ENCODE peak calls at places on chromosomes 16 and 17, in five cellular contexts. H is prostate gland, A is HCT116, V is transverse colon, N is sigmoid colon. Q is an unnamed sample. For H3K4me1, the result is how much of the 10 kb centered on the place peaks cover.

GRCh38 chr16:48478418-48478817 is 93.2 kb upstream of the SIAH1 start:
- DNase-seq in H (no peak), A (no peak), V (no peak), N (no peak), Q (no peak)

GRCh38 chr17:78993981-78994671 is 14.4 kb upstream of the LGALS3BP start:
- DNase-seq in H (no peak), A (no peak), V (no peak), N (peak), Q (peak)

GRCh38 chr16:23755484-23755809 is 621 bp downstream of the CHP2 start:
- DNase-seq in H (no peak), A (no peak), V (peak), N (no peak), Q (no peak)

GRCh38 chr16:67528870-67529638 is 425 bp downstream of the RIPOR1 start:
- DNase-seq in H (no peak), A (no peak), V (peak), N (no peak), Q (no peak)

GRCh38 chr17:78558181-78558850 is 18.9 kb downstream of the DNAH17 start:
- DNase-seq in H (no peak), A (peak), V (no peak), N (no peak), Q (no peak)

GRCh38 chr17:39746145-39746461 is 8.4 kb downstream of the GRB7 start:
- DNase-seq in H (no peak), A (no peak), V (no peak), N (peak), Q (no peak)

GRCh38 chr17:71505200-71505599 is 615.6 kb upstream of the SOX9 start:
- DNase-seq in H (no peak), A (no peak), V (no peak), N (no peak), Q (no peak)

GRCh38 chr17:51461578-51462004 is 201.2 kb downstream of the UTP18 start:
- DNase-seq in H (peak), A (peak), V (peak), N (no peak), Q (no peak)

GRCh38 chr17:13416748-13417363 is 184.9 kb downstream of the HS3ST3A1 start:
- DNase-seq in H (no peak), A (no peak), V (no peak), N (no peak), Q (no peak)

GRCh38 chr16:349211-349610 is 3.3 kb downstream of the AXIN1 start:
- DNase-seq in H (no peak), A (no peak), V (no peak), N (no peak), Q (no peak)

GRCh38 chr16:50444546-50444945 is 75.8 kb upstream of the BRD7 start:
- DNase-seq in H (no peak), A (no peak), V (no peak), N (no peak), Q (no peak)

GRCh38 chr17:73030501-73030911 is 62.0 kb downstream of the SLC39A11 start:
- DNase-seq in H (no peak), A (no peak), V (no peak), N (peak), Q (no peak)

GRCh38 chr17:81386646-81387234 is 8.5 kb upstream of the BAHCC1 start:
- DNase-seq in H (no peak), A (no peak), V (peak), N (no peak), Q (no peak)

GRCh38 chr17:65022751-65023421 is 33.7 kb downstream of the GNA13 start:
- DNase-seq in H (no peak), A (peak), V (no peak), N (no peak), Q (no peak)

GRCh38 chr17:59769891-59770290 is 62.4 kb downstream of the VMP1 start:
- DNase-seq in H (no peak), A (no peak), V (no peak), N (no peak), Q (no peak)

GRCh38 chr17:15651583-15652110 is 32.1 kb upstream of the FBXW10B start:
- DNase-seq in H (peak), A (peak), V (peak), N (peak), Q (peak)

GRCh38 chr17:49132699-49133364 is at the start of gene B4GALNT2:
- DNase-seq in H (no peak), A (no peak), V (peak), N (no peak), Q (no peak)

GRCh38 chr16:7025616-7026190 is 306.9 kb upstream of the RBFOX1 start:
- DNase-seq in H (peak), A (no peak), V (peak), N (peak), Q (peak)

GRCh38 chr16:75640598-75640997 is 6.9 kb downstream of the KARS1 start:
- DNase-seq in H (no peak), A (no peak), V (no peak), N (no peak), Q (no peak)

GRCh38 chr16:68230176-68230571 is 5.8 kb downstream of the ESRP2 start:
- DNase-seq in H (no peak), A (no peak), V (no peak), N (peak), Q (no peak)

GRCh38 chr16:59697236-59697635 is 963.1 kb upstream of the GOT2 start:
- DNase-seq in H (no peak), A (no peak), V (no peak), N (no peak), Q (no peak)

GRCh38 chr16:361872-362701 is 8.3 kb downstream of the MRPL28 start:
- DNase-seq in H (peak), A (peak), V (peak), N (peak), Q (peak)

GRCh38 chr17:58527306-58527705 is 12.9 kb upstream of the MTMR4 start:
- DNase-seq in H (no peak), A (no peak), V (no peak), N (no peak), Q (no peak)

GRCh38 chr16:84582958-84583516 is 34.8 kb downstream of the COTL1 start:
- DNase-seq in H (no peak), A (no peak), V (no peak), N (no peak), Q (no peak)

GRCh38 chr16:84584678-84585077 is 33.2 kb downstream of the COTL1 start:
- DNase-seq in H (no peak), A (no peak), V (no peak), N (no peak), Q (no peak)

GRCh38 chr16:84585472-84585871 is 32.4 kb downstream of the COTL1 start:
- DNase-seq in H (no peak), A (no peak), V (no peak), N (no peak), Q (no peak)

GRCh38 chr16:84585886-84586285 is 32.0 kb downstream of the COTL1 start:
- DNase-seq in H (no peak), A (peak), V (no peak), N (no peak), Q (no peak)

DNA sequence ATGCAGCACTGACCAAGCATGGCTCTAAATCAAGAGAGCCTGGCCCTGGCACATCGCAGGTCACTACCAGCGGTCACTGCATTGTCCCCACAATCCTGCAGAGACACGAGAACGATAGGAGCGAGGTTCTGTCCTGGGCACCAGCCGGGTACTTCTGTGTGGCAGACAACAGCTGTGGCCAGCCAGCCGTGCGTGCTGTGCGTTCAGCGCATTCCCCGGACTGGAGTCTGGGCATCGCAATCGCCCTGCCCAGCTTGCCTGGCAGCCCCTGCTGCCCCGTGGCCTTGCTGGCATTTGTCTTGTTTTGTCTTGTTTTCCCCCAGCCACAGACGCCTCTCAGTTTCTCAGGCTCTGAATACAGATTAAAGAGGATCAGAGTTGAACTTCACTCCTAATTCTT is 33.9 kb downstream of the COTL1 start:
- DNase-seq in H (no peak), A (no peak), V (no peak), N (no peak), Q (no peak)
- TF ChIP-seq POLR2A in H (no peak), A (no peak), V (no peak), N (no peak), Q (no peak)

GRCh38 chr17:47901423-47901822 is 5.4 kb downstream of the SP2 start:
- DNase-seq in H (no peak), A (no peak), V (no peak), N (no peak), Q (no peak)
- H3K4me1 ChIP-seq in H (under half), A (under half), V (under half), N (half or more), Q (half or more)

GRCh38 chr17:7237761-7238417 is 1.4 kb downstream of the PHF23 start:
- DNase-seq in H (peak), A (no peak), V (peak), N (peak), Q (peak)
- TF ChIP-seq POLR2AphosphoS5 in H (peak), A (peak), V (peak), N (no peak), Q (peak)

GRCh38 chr16:88536510-88536909 is 33.7 kb upstream of the ZC3H18 start:
- DNase-seq in H (no peak), A (no peak), V (no peak), N (no peak), Q (no peak)
- TF ChIP-seq POLR2A in H (no peak), A (no peak), V (no peak), N (no peak), Q (no peak)

DNA sequence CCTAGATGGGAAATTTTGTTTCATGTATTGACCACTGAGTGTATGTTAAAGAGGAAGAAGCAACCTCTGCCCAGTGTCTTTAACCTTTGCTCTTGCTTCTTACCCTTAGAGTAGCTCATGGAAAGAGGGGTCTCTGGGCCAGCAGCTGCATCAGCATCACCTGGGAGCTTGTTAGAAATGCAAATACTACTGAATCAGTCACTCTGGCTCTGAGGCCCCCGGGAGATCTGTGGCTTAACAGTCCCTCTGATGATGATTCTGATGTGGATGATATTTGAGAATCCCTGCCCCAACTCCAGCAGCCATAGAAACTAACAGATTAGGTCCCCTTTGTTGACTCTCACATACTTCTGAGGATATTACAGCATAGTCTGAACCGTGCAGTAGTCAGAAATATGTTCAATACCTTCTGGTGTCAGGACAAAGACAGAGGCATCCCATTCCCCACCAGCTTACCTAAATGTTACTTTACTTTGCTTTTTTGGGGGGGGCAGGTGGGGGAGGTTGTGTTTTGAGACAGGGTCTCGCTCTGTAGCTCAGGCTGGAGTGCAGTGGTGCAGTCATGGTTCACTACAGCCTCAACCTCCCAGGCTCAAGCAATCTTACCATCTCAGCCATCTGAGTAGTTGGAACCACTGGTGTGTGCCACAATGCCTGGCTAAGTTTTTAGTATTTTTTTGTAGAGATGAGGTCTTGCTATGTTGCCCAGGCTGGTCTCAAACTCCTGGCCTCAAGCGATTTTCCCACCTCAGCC is 220.1 kb downstream of the CCDC182 start:
- DNase-seq in H (no peak), A (no peak), V (no peak), N (no peak), Q (no peak)
- H3K4me1 ChIP-seq in H (under half), A (under half), V (under half), N (under half), Q (under half)

GRCh38 chr16:8865145-8865882 is 3.5 kb downstream of the CARHSP1 start:
- DNase-seq in H (no peak), A (no peak), V (no peak), N (no peak), Q (no peak)
- TF ChIP-seq POLR2AphosphoS5 in H (no peak), A (no peak), V (no peak), N (no peak), Q (no peak)

GRCh38 chr17:67347826-67348225 is 18.6 kb downstream of the PSMD12 start:
- DNase-seq in H (no peak), A (no peak), V (no peak), N (no peak), Q (no peak)

GRCh38 chr17:67343237-67343636 is 23.1 kb downstream of the PSMD12 start:
- DNase-seq in H (no peak), A (no peak), V (no peak), N (no peak), Q (no peak)
- TF ChIP-seq POLR2A in H (no peak), A (no peak), V (no peak), N (no peak), Q (no peak)

GRCh38 chr17:3814361-3814760 is 13.4 kb upstream of the ITGAE start:
- DNase-seq in H (no peak), A (no peak), V (no peak), N (no peak), Q (no peak)

GRCh38 chr17:3813171-3813570 is 12.2 kb upstream of the ITGAE start:
- DNase-seq in H (no peak), A (no peak), V (no peak), N (no peak), Q (no peak)

GRCh38 chr17:3815925-3816324 is 14.9 kb upstream of the ITGAE start:
- DNase-seq in H (no peak), A (no peak), V (no peak), N (no peak), Q (no peak)

GRCh38 chr17:3812771-3813170 is 11.8 kb upstream of the ITGAE start:
- DNase-seq in H (no peak), A (no peak), V (no peak), N (no peak), Q (no peak)

GRCh38 chr17:3815122-3815521 is 14.1 kb upstream of the ITGAE start:
- DNase-seq in H (no peak), A (no peak), V (no peak), N (no peak), Q (no peak)
- H3K4me1 ChIP-seq in H (under half), A (under half), V (under half), N (under half), Q (under half)

Q was measured in breast epithelium.